ENCODE peak calls at places on chromosomes 12 and 14, in eight cellular contexts. V is neuronal stem cell; K is aorta; B is ovary; G is body of pancreas; N is PC-3; O is CD4-positive, alpha-beta T cell; S is CD8-positive, alpha-beta T cell. M is an unnamed sample.

GRCh38 chr12:26539131-26539530 is 293.9 kb downstream of the ITPR2 start:
- DNase-seq in B (no peak), G (no peak), K (no peak), S (no peak), V (no peak), O (no peak), N (no peak), M (no peak)

GRCh38 chr14:23174266-23174665 is 9.2 kb downstream of the SLC7A8 start:
- DNase-seq in V (no peak), G (no peak), S (no peak), K (no peak), O (no peak), N (no peak), B (peak; percentile 42), M (peak; percentile 28)

GRCh38 chr12:52249041-52249461 is 16.0 kb downstream of the KRT7 start:
- DNase-seq in V (no peak), G (peak; percentile 96), S (no peak), B (peak; percentile 13), O (no peak), K (peak; percentile 91), N (peak; percentile 62), M (peak; percentile 25)

GRCh38 chr12:76460807-76461206 is 98.8 kb downstream of the OSBPL8 start:
- DNase-seq in K (no peak), V (no peak), G (no peak), N (no peak), B (no peak), S (no peak), O (no peak), M (no peak)

GRCh38 chr14:53306267-53306721 is 153.2 kb upstream of the DDHD1 start:
- DNase-seq in S (peak; percentile 32), K (peak; percentile 79), B (peak; percentile 68), V (peak; percentile 62), G (peak; percentile 56), O (peak; percentile 15), N (peak; percentile 69), M (peak; percentile 82)

GRCh38 chr12:112665971-112666370 is 125.6 kb upstream of the RPH3A start:
- DNase-seq in B (no peak), G (no peak), O (no peak), N (no peak), S (no peak), K (no peak), V (no peak), M (no peak)

GRCh38 chr12:39574785-39575497 is 44.7 kb downstream of the ABCD2 start:
- DNase-seq in V (no peak), G (no peak), K (no peak), S (no peak), N (no peak), O (no peak), B (no peak), M (no peak)

GRCh38 chr14:42004321-42004720 is 397.6 kb downstream of the LRFN5 start:
- DNase-seq in S (no peak), V (no peak), O (no peak), G (no peak), K (no peak), N (no peak), B (no peak), M (no peak)

GRCh38 chr12:55060470-55060869 is 40.7 kb downstream of the NEUROD4 start:
- DNase-seq in N (peak; percentile 4), V (no peak), K (no peak), O (no peak), S (no peak), B (no peak), G (no peak), M (no peak)

GRCh38 chr12:57718641-57719528 is 19.7 kb downstream of the AGAP2 start:
- DNase-seq in V (no peak), G (no peak), S (no peak), N (no peak), O (no peak), K (no peak), B (no peak), M (no peak)

GRCh38 chr14:64841121-64841611 is 38.5 kb downstream of the SPTB start:
- DNase-seq in G (no peak), N (peak; percentile 88), S (no peak), V (no peak), O (no peak), B (no peak), K (no peak), M (no peak)

GRCh38 chr12:117342682-117343081 is 18.7 kb downstream of the NOS1 start:
- DNase-seq in O (no peak), N (peak; percentile 96), S (no peak), V (no peak), G (no peak), K (no peak), B (no peak), M (no peak)

GRCh38 chr12:94872671-94873367 is 130.7 kb downstream of the NDUFA12 start:
- DNase-seq in S (no peak), K (no peak), O (no peak), B (peak; percentile 26), N (no peak), V (no peak), G (no peak), M (no peak)

GRCh38 chr14:92341791-92342190 is 18.8 kb downstream of the SLC24A4 start:
- DNase-seq in O (no peak), N (no peak), K (no peak), G (no peak), B (no peak), S (no peak), V (no peak), M (no peak)

GRCh38 chr12:76083761-76084276 is 666 bp downstream of the NAP1L1 start:
- DNase-seq in N (peak; percentile 65), O (peak; percentile 74), K (peak; percentile 90), G (peak; percentile 58), B (peak; percentile 79), S (peak; percentile 78), V (peak; percentile 85), M (peak; percentile 55)

DNA sequence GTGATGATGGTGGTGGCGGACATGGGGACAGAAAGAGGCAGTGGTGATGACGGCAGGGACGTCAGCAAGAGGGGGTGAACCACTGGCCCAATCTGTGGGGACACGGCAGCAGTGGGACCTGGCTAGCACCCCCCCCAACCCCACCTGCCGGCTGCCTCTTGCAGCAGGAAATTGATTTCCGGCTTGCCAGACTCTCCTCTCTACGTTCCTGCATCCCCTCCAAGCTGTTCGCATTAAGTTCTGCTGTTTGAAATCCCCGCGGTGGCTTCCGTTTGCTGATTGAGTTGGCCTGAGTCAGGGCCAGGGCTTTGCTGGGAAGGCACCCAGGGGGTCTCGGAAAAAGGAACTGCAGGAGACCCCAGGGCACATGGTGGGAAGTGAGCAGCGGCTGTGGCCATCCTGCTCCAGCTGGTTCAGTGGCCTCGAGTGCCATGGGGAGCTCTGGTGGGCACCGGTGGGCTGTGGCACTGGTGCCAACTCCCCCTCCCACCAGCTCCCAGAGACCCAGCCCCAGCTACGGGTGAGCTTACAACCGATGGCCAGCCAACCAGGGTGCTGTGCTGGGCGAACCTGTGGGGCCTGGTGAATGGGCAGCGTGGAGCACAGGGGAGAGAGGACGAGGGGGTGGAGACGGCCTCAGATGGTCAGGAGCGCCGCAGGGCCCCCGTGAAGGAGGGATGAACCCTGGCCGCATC is 14.6 kb upstream of the NUDT14 start:
- DNase-seq in O (no peak), K (no peak), G (no peak), S (peak; percentile 43), N (no peak), B (no peak), V (peak; percentile 31), M (no peak)
- H3K27ac ChIP-seq in O (no peak overlapping the region), K (no peak overlapping the region), G (peak overlapping the region; percentile 35), S (no peak overlapping the region), N (no peak overlapping the region), B (no peak overlapping the region), V (peak overlapping the region; percentile 86), M (no peak overlapping the region)

GRCh38 chr12:99767809-99768208 is 120.3 kb downstream of the GARIN6 start:
- DNase-seq in O (no peak), S (no peak), G (no peak), V (no peak), K (no peak), N (peak; percentile 53), B (no peak), M (no peak)

GRCh38 chr12:99766408-99766807 is 118.9 kb downstream of the GARIN6 start:
- DNase-seq in G (no peak), B (no peak), O (no peak), V (no peak), S (no peak), N (peak; percentile 80), K (no peak), M (no peak)

GRCh38 chr12:99768758-99769157 is 121.2 kb downstream of the GARIN6 start:
- DNase-seq in S (no peak), V (no peak), O (no peak), B (no peak), K (no peak), G (no peak), N (no peak), M (no peak)

GRCh38 chr12:99769581-99769980 is 122.0 kb downstream of the GARIN6 start:
- DNase-seq in O (no peak), G (no peak), N (no peak), K (no peak), B (no peak), S (no peak), V (peak; percentile 12), M (no peak)

GRCh38 chr12:99765469-99766114 is 118.0 kb downstream of the GARIN6 start:
- DNase-seq in O (no peak), V (no peak), S (no peak), K (no peak), B (no peak), G (no peak), N (no peak), M (no peak)
- H3K27ac ChIP-seq in O (no peak overlapping the region), V (no peak overlapping the region), S (no peak overlapping the region), K (no peak overlapping the region), B (no peak overlapping the region), G (no peak overlapping the region), N (no peak overlapping the region), M (no peak overlapping the region)

DNA sequence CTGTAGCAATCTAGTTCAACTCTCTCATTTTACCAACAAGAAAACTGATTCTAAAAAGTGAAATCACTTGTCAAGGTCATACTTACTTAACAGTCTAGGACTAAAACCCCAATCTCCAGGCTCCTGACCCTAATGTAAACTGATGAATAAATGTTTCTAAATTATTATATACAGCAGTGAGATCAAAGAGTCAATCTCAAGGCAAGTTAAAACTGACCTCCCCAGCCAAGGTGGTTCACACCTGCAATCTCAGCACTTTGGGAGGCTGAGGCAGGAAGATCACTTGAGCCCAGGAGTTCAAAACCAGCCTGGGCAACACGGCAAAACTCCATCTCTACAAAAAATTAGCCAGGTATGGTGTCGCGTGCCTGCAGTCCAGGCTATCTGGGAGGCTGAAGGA is 15.3 kb downstream of the CLIP1 start:
- DNase-seq in G (no peak), O (no peak), N (no peak), K (no peak), B (no peak), V (no peak), S (no peak), M (no peak)
- H3K27ac ChIP-seq in G (no peak overlapping the region), O (no peak overlapping the region), N (no peak overlapping the region), K (no peak overlapping the region), B (no peak overlapping the region), V (no peak overlapping the region), S (no peak overlapping the region), M (peak overlapping the region; percentile 71)

DNA sequence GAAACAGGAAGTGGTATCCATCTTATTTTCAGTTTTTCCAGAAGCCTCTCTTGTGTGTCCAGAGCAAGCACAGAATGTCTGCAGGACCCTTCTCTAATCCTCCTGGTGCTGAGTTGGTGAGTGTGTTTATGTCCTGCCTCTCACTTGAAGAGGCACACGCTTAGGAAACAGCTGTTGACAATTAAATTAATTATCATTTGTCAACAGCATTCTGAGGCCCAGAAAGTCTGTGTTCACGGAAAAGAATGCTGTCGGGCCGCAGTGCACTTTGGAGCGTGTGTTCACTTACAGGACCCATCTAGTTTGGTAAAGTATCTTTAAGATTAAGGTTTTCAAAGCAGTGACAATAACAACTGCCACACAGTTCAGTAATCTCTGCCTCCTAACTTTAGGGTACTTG is 70.4 kb downstream of the LMNTD1 start:
- DNase-seq in N (no peak), G (no peak), K (no peak), S (no peak), B (no peak), O (no peak), V (no peak), M (no peak)
- H3K27ac ChIP-seq in N (no peak overlapping the region), G (no peak overlapping the region), K (no peak overlapping the region), S (no peak overlapping the region), B (no peak overlapping the region), O (no peak overlapping the region), V (no peak overlapping the region), M (no peak overlapping the region)

M was measured in caudate nucleus.